ENCODE peak calls at places on chromosome 16, in five cellular contexts. M is HL-60, O is AG09309, H is non-pigmented ciliary epithelial cell, F is H1. P is an unnamed sample.

GRCh38 chr16:88628512-88628974 is 9.8 kb upstream of the IL17C start:
- DNase-seq in O (no peak), M (no peak), H (no peak), F (peak), P (no peak)

GRCh38 chr16:9123871-9124270 is 32.4 kb downstream of the HAPSTR1 start:
- DNase-seq in F (no peak), M (peak), H (no peak), O (no peak), P (no peak)

GRCh38 chr16:55035956-55036355 is 105.3 kb downstream of the IRX5 start:
- DNase-seq in H (no peak), M (no peak), O (peak), F (no peak), P (no peak)

GRCh38 chr16:735982-736453 is 4.8 kb downstream of the CIAO3 start:
- DNase-seq in F (no peak), M (no peak), O (no peak), H (no peak), P (no peak)

GRCh38 chr16:81997738-81998137 is 13.5 kb downstream of the SDR42E1 start:
- DNase-seq in M (no peak), H (peak), O (peak), F (no peak), P (peak)

GRCh38 chr16:4790261-4790660 is 2.1 kb upstream of the SEPTIN12 start:
- DNase-seq in O (no peak), H (no peak), M (no peak), F (no peak), P (no peak)

GRCh38 chr16:68884391-68884790 is 41.1 kb downstream of the TANGO6 start:
- DNase-seq in F (no peak), O (no peak), M (no peak), H (no peak), P (no peak)

GRCh38 chr16:69465083-69465721 is 40.8 kb downstream of the CYB5B start:
- DNase-seq in M (peak), O (no peak), H (peak), F (no peak), P (no peak)

GRCh38 chr16:72856797-72857196 is 191.1 kb downstream of the ZFHX3 start:
- DNase-seq in M (peak), F (no peak), H (no peak), O (no peak), P (no peak)

GRCh38 chr16:50438041-50438437 is 69.3 kb upstream of the BRD7 start:
- DNase-seq in M (no peak), F (no peak), H (no peak), O (no peak), P (no peak)

GRCh38 chr16:12737563-12737962 is 66.1 kb downstream of the CPPED1 start:
- DNase-seq in O (no peak), F (no peak), H (no peak), M (no peak), P (no peak)

GRCh38 chr16:30068750-30069574 is 3.4 kb downstream of the ALDOA start:
- DNase-seq in H (no peak), M (peak), F (no peak), O (no peak), P (no peak)

GRCh38 chr16:68948230-68948910 is 105.0 kb downstream of the TANGO6 start:
- DNase-seq in F (no peak), M (no peak), O (no peak), H (no peak), P (no peak)

GRCh38 chr16:86667035-86667434 is 88.7 kb downstream of the FOXL1 start:
- DNase-seq in F (no peak), M (no peak), H (no peak), O (no peak), P (no peak)

GRCh38 chr16:56987692-56988091 is 1.7 kb upstream of the NLRC5 start:
- DNase-seq in F (no peak), M (no peak), O (no peak), H (no peak), P (no peak)

GRCh38 chr16:81652798-81653505 is 126.1 kb upstream of the PLCG2 start:
- DNase-seq in O (no peak), M (no peak), H (no peak), F (no peak), P (no peak)

GRCh38 chr16:89716493-89716892 is 4.2 kb downstream of the VPS9D1 start:
- DNase-seq in O (no peak), F (no peak), M (no peak), H (no peak), P (no peak)

GRCh38 chr16:80198265-80198994 is 342.4 kb upstream of the DYNLRB2 start:
- DNase-seq in M (no peak), F (no peak), H (no peak), O (no peak), P (no peak)

GRCh38 chr16:66081967-66082366 is 284.5 kb upstream of the CDH5 start:
- DNase-seq in O (peak), M (no peak), F (peak), H (peak), P (no peak)

GRCh38 chr16:31505483-31505882 is 2.7 kb downstream of the RUSF1 start:
- DNase-seq in O (no peak), F (no peak), H (no peak), M (peak), P (no peak)

GRCh38 chr16:66264311-66265105 is 102.0 kb upstream of the CDH5 start:
- DNase-seq in F (no peak), O (no peak), H (no peak), M (no peak), P (no peak)

GRCh38 chr16:88888778-88889387 is 22.4 kb upstream of the PABPN1L start:
- DNase-seq in F (no peak), M (no peak), H (no peak), O (no peak), P (no peak)

GRCh38 chr16:27995378-27995777 is 68.1 kb downstream of the GSG1L start:
- DNase-seq in O (no peak), F (no peak), M (no peak), H (no peak), P (no peak)

GRCh38 chr16:80527297-80527696 is 13.5 kb upstream of the DYNLRB2 start:
- DNase-seq in F (no peak), O (no peak), H (no peak), M (peak), P (no peak)

GRCh38 chr16:50712568-50712914 is 19.1 kb downstream of the NOD2 start:
- DNase-seq in O (no peak), H (no peak), F (no peak), M (no peak), P (no peak)

GRCh38 chr16:50245417-50246298 is 20.7 kb upstream of the ADCY7 start:
- DNase-seq in F (no peak), H (no peak), M (peak), O (no peak), P (no peak)